ENCODE peak calls at places on chromosome 11, in six cellular contexts. W, A, Q, P, L and Z are unnamed samples.
A peak's percentile ranks its signal among the peaks of the same experiment; 100 is the strongest.

GRCh38 chr11:44171518-44171917 is 76.0 kb downstream of the EXT2 start:
- DNase-seq in L (peak; percentile 48), Q (no peak), W (no peak), A (no peak), P (no peak), Z (no peak)

GRCh38 chr11:125314264-125315087 is 149.9 kb downstream of the PKNOX2 start:
- DNase-seq in W (no peak), P (no peak), L (no peak), A (no peak), Q (no peak), Z (no peak)

GRCh38 chr11:79179087-79179486 is 261.7 kb downstream of the TENM4 start:
- DNase-seq in P (no peak), Q (no peak), L (no peak), A (no peak), W (no peak), Z (no peak)

GRCh38 chr11:131038597-131038996 is 122.3 kb upstream of the SNX19 start:
- DNase-seq in Q (peak; percentile 44), A (no peak), L (peak; percentile 64), W (no peak), P (no peak), Z (no peak)

GRCh38 chr11:93741882-93742226 is 382 bp downstream of the C11orf54 start:
- DNase-seq in Q (peak; percentile 70), A (no peak), P (no peak), L (peak; percentile 66), W (no peak), Z (no peak)

GRCh38 chr11:127274328-127274676 is 273.7 kb upstream of the KIRREL3 start:
- DNase-seq in A (no peak), Q (peak; percentile 82), L (no peak), P (no peak), W (no peak), Z (no peak)

GRCh38 chr11:128544625-128545024 is 42.7 kb downstream of the ETS1 start:
- DNase-seq in W (no peak), A (no peak), P (peak; percentile 28), L (no peak), Q (no peak), Z (no peak)

GRCh38 chr11:112364962-112365481 is 104.4 kb upstream of the PLET1 start:
- DNase-seq in A (no peak), Q (peak; percentile 79), L (no peak), W (no peak), P (no peak), Z (no peak)